ENCODE peak calls at places on chromosome 21, in four cellular contexts. R is AG10803, X is heart left ventricle, G is IMR-90. B is an unnamed sample.

GRCh38 chr21:32592929-32593502 is 7.7 kb upstream of the TCP10L start:
- DNase-seq in G (no peak), X (no peak), R (no peak), B (no peak)

GRCh38 chr21:29145354-29145782 is 14.9 kb downstream of the MAP3K7CL start:
- DNase-seq in R (peak; percentile 89), G (peak; percentile 95), X (no peak), B (peak; percentile 96)

GRCh38 chr21:30580132-30580531 is 10.1 kb downstream of the KRTAP22-2 start:
- DNase-seq in X (no peak), R (no peak), G (no peak), B (no peak)

GRCh38 chr21:33434770-33435360 is 31.7 kb downstream of the IFNGR2 start:
- DNase-seq in X (no peak), G (peak; percentile 96), R (peak; percentile 87), B (peak; percentile 97)

GRCh38 chr21:42161401-42161956 is 57.5 kb upstream of the ABCG1 start:
- DNase-seq in X (no peak), G (no peak), R (no peak), B (no peak)

GRCh38 chr21:33099131-33099530 is 29.2 kb downstream of the OLIG1 start:
- DNase-seq in G (no peak), R (no peak), X (no peak), B (no peak)

GRCh38 chr21:29423521-29423920 is 124.8 kb downstream of the BACH1 start:
- DNase-seq in R (no peak), G (no peak), X (no peak), B (no peak)

GRCh38 chr21:33797565-33797964 is 118.0 kb downstream of the ATP5PO start:
- DNase-seq in G (no peak), X (no peak), R (no peak), B (no peak)

GRCh38 chr21:25506887-25507286 is 100.4 kb downstream of the MRPL39 start:
- DNase-seq in X (no peak), G (peak; percentile 91), R (peak; percentile 50), B (peak; percentile 89)

GRCh38 chr21:22374218-22374969 is 1376.2 kb downstream of the NCAM2 start:
- DNase-seq in R (no peak), G (no peak), X (no peak), B (no peak)

DNA sequence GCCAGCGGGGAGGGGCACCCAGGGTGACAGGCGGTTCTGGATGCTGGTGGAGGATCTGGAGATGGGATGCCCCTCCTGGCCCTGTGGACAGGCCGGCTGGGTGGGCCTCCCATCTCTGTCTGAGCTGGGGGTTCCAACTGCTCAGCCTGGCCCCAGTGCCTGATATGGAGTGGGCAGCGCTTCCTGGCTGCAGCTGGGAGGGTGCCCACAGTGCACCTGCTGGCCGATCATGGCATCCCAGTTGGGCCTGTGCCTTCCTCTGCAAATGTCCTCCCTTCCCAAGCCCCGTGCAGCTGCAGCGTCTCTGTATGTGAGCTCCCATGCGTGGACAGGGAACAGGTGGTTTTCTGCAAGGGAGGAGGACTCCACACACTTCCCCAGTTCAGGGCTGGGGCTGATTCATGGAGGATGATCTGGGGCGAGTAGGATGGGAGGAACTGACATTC is 2.1 kb downstream of the PFKL start:
- DNase-seq in R (no peak), X (no peak), G (no peak), B (no peak)
- TF ChIP-seq CTCF in R (no peak), X (no peak), G (no peak), B (no peak)

GRCh38 chr21:38171723-38172344 is 85.0 kb upstream of the KCNJ15 start:
- DNase-seq in R (peak; percentile 67), X (no peak), G (peak; percentile 45), B (peak; percentile 84)
- TF ChIP-seq CTCF in R (peak; percentile 25), X (no peak), G (peak; percentile 11), B (peak; percentile 36)

GRCh38 chr21:36459098-36459497 is 20.8 kb downstream of the CLDN14 start:
- DNase-seq in G (no peak), R (no peak), X (no peak), B (no peak)
- TF ChIP-seq CTCF in G (no peak), R (no peak), X (no peak), B (no peak)

DNA sequence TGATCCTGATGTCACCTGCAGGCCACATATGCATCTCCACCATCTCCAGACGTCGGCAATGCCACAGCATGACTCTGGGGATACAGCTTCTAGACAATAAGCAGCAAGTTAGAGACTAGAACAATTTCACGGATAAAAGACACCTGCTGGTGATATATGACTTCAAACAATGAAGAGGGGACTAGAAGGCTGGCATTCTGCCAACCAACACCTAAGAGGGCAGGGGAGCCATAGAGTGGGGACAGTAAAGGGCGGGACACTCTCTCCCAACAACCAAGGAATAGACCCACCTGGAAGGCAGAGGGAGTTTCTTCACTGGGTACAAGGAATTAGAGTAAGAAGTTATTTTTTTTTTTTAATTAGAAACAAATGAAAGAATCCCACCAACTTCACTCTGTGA is 126.8 kb downstream of the SIM2 start:
- DNase-seq in G (no peak), R (no peak), X (no peak), B (no peak)
- TF ChIP-seq CTCF in G (no peak), R (no peak), X (no peak), B (no peak)

GRCh38 chr21:40631201-40631600 is 215.8 kb downstream of the DSCAM start:
- DNase-seq in R (peak; percentile 4), G (no peak), X (no peak), B (no peak)
- TF ChIP-seq CTCF in R (no peak), G (no peak), X (no peak), B (no peak)

DNA sequence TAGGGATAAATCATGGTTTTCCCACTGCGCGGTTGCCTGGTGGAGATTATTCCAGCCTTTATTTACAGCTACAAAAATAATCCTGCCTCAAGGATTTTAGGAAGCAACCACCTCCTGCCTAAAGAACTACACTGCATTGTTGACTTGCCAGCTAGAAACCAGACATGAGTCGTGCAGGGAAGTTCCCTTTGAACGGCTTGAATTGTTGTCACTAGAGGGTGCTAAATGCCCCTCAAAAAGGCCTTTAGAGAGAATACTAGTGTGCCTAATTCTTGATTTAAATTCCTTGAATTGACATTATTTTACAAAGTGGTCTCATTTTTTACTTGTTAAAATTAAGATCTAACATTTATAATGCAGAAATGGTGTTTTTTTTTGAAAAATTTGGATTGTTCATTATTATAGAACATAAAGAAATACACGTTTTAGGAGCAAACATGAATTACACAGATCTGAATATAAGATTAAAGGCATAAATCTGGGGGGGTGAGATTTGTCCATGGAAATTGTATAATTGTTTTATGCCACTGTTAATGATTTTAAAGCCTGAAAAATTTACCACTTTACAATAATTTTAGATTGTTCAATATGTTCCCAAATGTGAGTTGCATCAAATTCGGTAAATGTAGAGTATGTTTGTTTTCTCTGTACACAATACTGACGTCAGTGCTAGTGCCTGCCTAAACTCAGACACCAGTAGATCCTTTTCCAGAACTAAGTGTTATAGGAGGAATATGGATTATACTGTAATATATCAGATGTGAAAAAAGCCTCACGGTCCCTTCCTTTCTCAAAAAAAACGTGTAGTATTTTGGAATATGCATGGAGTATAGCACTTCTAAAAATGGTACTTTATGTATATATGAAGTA is 7.6 kb upstream of the ERG start:
- DNase-seq in X (no peak), R (peak; percentile 74), G (peak; percentile 71), B (peak; percentile 73)
- TF ChIP-seq CTCF in X (peak; percentile 66), R (peak; percentile 83), G (peak; percentile 79), B (peak; percentile 75)

GRCh38 chr21:45642122-45642813 is 1.3 kb upstream of the PCBP3 start:
- DNase-seq in R (no peak), G (no peak), X (no peak), B (no peak)

GRCh38 chr21:45640001-45640887 is 3.3 kb upstream of the PCBP3 start:
- DNase-seq in X (no peak), R (no peak), G (no peak), B (no peak)

GRCh38 chr21:45641480-45642035 is 2.0 kb upstream of the PCBP3 start:
- DNase-seq in G (no peak), R (no peak), X (no peak), B (no peak)

GRCh38 chr21:45639206-45640000 is 4.1 kb upstream of the PCBP3 start:
- DNase-seq in X (no peak), R (no peak), G (no peak), B (peak; percentile 40)

DNA sequence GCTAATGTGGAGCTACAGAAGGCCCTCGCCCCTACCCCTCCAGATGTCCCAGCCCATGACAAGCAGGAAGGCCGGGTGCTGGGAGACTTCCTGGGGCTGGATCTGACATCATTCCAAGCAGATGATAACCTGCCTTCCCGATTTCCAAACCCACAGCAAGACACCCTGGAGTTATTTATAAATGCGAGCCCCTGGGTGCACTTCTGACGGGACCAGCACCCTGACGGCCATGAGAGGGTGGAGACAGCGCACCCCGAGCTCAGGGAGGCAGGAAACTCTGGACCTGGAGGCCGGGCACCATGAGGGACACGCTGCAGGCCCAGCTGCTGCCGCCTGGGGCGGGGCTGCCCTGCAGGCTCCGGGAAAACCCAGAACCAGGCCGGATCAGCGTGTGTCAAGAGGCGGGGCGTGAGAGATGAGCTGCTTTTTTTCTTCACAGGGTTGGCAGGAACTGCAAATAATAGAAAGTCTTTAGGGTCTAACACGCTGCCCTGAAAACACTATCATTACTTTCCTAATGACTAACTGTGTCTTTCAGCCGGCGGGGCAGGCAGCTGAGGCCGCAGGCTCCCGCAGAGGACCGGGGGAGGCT is 2.5 kb upstream of the PCBP3 start:
- DNase-seq in G (peak; percentile 18), X (no peak), R (peak; percentile 63), B (peak; percentile 72)
- TF ChIP-seq CTCF in G (peak; percentile 10), X (no peak), R (peak; percentile 40), B (peak; percentile 24)

GRCh38 chr21:45443595-45444181 is 38.7 kb downstream of the COL18A1 start:
- DNase-seq in G (no peak), R (no peak), X (peak; percentile 21), B (no peak)
- TF ChIP-seq CTCF in G (peak; percentile 5), R (peak; percentile 18), X (no peak), B (no peak)

B was measured in fibroblast of mammary gland.